ENCODE peak calls at places on chromosomes 12 and 14, in nine cellular contexts. F is lower lobe of right lung, V is uterus, Z is ascending aorta, D is psoas muscle, P is left lung, B is A673, H is lung, K is pancreas. I is an unnamed sample.

GRCh38 chr14:92922155-92922735 is 705 bp upstream of the CHGA start:
- DNase-seq in F (no peak), V (no peak), Z (no peak), D (no peak), P (no peak), B (no peak), H (no peak), K (no peak), I (no peak)

GRCh38 chr12:110668480-110669192 is 20.3 kb downstream of the HVCN1 start:
- DNase-seq in F (no peak), V (no peak), Z (no peak), D (no peak), P (no peak), B (no peak), H (no peak), K (no peak), I (no peak)

GRCh38 chr12:49208661-49209060 is 19.8 kb upstream of the TUBA1A start:
- DNase-seq in F (no peak), V (no peak), Z (peak; percentile 50), D (no peak), P (no peak), B (no peak), H (no peak), K (no peak), I (no peak)

GRCh38 chr12:123491481-123491880 is 33.5 kb downstream of the SNRNP35 start:
- DNase-seq in F (no peak), V (no peak), Z (no peak), D (no peak), P (no peak), B (no peak), H (no peak), K (no peak), I (no peak)

GRCh38 chr12:76337583-76337982 is 10.6 kb downstream of the BBS10 start:
- DNase-seq in F (no peak), V (no peak), Z (no peak), D (no peak), P (no peak), B (no peak), H (no peak), K (no peak), I (no peak)

GRCh38 chr12:69341328-69341727 is 6.9 kb upstream of the LYZ start:
- DNase-seq in F (no peak), V (no peak), Z (no peak), D (no peak), P (no peak), B (no peak), H (no peak), K (no peak), I (no peak)

GRCh38 chr14:96064866-96065265 is 25.7 kb downstream of the C14orf132 start:
- DNase-seq in F (no peak), V (no peak), Z (peak; percentile 40), D (no peak), P (no peak), B (no peak), H (no peak), K (no peak), I (no peak)

GRCh38 chr12:84035766-84036165 is 876.8 kb downstream of the SLC6A15 start:
- DNase-seq in F (no peak), V (no peak), Z (no peak), D (no peak), P (no peak), B (no peak), H (no peak), K (no peak), I (no peak)

GRCh38 chr14:99035712-99036593 is 236.0 kb downstream of the BCL11B start:
- DNase-seq in F (peak; percentile 73), V (peak; percentile 82), Z (peak; percentile 98), D (peak; percentile 90), P (peak; percentile 86), B (no peak), H (peak; percentile 63), K (peak; percentile 60), I (no peak)

GRCh38 chr14:100989924-100990323 is 86.4 kb upstream of the RTL1 start:
- DNase-seq in F (no peak), V (no peak), Z (no peak), D (no peak), P (no peak), B (no peak), H (no peak), K (no peak), I (no peak)

GRCh38 chr14:95559203-95559602 is 24.4 kb downstream of the GLRX5 start:
- DNase-seq in F (no peak), V (no peak), Z (no peak), D (no peak), P (no peak), B (no peak), H (no peak), K (peak; percentile 44), I (no peak)

GRCh38 chr12:11577658-11578260 is 71.7 kb upstream of the ETV6 start:
- DNase-seq in F (no peak), V (no peak), Z (no peak), D (no peak), P (no peak), B (no peak), H (no peak), K (no peak), I (no peak)

GRCh38 chr14:32225378-32225920 is 22.4 kb upstream of the RNU6-8 start:
- DNase-seq in F (no peak), V (no peak), Z (no peak), D (no peak), P (no peak), B (no peak), H (no peak), K (no peak), I (no peak)
- TF ChIP-seq CTCF in F (no peak), V (no peak), Z (no peak), D (no peak), P (no peak), B (no peak), H (no peak), K (no peak), I (no peak)

DNA sequence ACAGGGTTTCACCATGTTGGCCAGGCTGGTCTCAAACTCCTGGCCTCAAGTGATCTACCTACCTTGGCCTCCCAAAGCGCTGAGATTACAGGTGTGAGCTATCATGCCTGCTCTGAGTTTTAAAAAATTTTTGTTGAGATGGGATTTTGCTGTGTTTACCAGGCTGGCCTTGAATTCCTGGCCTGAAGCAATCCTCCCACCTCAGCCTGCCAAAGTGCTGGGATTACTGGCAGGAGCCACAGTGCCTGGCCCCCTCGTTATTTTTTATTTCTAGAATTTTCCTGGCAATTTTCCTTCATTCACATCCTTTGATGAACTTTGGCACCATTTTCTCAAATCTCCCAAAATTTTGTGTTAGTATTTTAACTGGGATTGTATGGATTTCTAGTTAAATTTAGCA is 24.5 kb upstream of the SCARB1 start:
- DNase-seq in F (no peak), V (no peak), Z (no peak), D (no peak), P (no peak), B (no peak), H (no peak), K (no peak), I (no peak)
- H3K27ac ChIP-seq in F (no peak overlapping the region), V (peak overlapping the region; percentile 21), Z (no peak overlapping the region), D (no peak overlapping the region), P (no peak overlapping the region), B (no peak overlapping the region), H (no peak overlapping the region), K (no peak overlapping the region), I (no peak overlapping the region)

GRCh38 chr12:120365675-120366340 is 3.2 kb downstream of the MSI1 start:
- DNase-seq in F (no peak), V (no peak), Z (no peak), D (no peak), P (no peak), B (no peak), H (peak; percentile 72), K (peak; percentile 74), I (no peak)
- H3K27me3 ChIP-seq in F (peaks cover 50% of the 10 kb centered on the region), V (no peaks in the 10 kb centered on the region), Z (peaks cover 20% of the 10 kb centered on the region), D (no peaks in the 10 kb centered on the region), P (peaks cover 94% of the 10 kb centered on the region), B (peaks cover 31% of the 10 kb centered on the region), H (no peaks in the 10 kb centered on the region), K (no peaks in the 10 kb centered on the region), I (peaks cover 27% of the 10 kb centered on the region)

GRCh38 chr12:116783503-116784237 is 45.6 kb downstream of the RNFT2 start:
- DNase-seq in F (peak; percentile 66), V (no peak), Z (no peak), D (no peak), P (no peak), B (no peak), H (peak; percentile 71), K (no peak), I (no peak)

GRCh38 chr12:116779597-116779996 is 41.5 kb downstream of the RNFT2 start:
- DNase-seq in F (no peak), V (no peak), Z (no peak), D (no peak), P (no peak), B (no peak), H (no peak), K (no peak), I (no peak)

GRCh38 chr12:116784238-116784612 is 46.1 kb downstream of the RNFT2 start:
- DNase-seq in F (no peak), V (no peak), Z (no peak), D (no peak), P (no peak), B (peak; percentile 32), H (no peak), K (no peak), I (no peak)

DNA sequence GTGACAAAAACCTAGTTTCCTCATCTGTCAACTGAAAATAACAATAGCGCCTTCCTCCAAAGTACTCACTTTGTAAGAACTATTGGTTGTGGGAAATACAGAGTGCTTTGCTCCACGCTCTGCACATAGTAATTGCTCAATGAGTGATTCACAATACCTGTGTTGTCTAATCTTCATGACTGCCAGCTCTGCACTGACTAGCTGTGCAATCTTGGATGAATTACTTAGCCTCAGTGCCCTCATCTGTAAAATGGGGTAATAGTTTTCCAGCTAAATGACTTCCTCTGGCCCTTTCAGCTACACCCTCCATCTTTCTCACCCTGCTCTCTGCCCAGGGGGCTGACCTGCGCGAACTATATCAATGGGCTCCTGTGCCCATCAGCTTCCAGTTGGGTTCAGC is 42.8 kb downstream of the RNFT2 start:
- DNase-seq in F (no peak), V (no peak), Z (no peak), D (no peak), P (no peak), B (no peak), H (no peak), K (no peak), I (no peak)
- TF ChIP-seq CTCF in F (no peak), V (no peak), Z (no peak), D (no peak), P (no peak), B (no peak), H (no peak), K (no peak), I (no peak)